ENCODE peak calls at places on chromosomes 11 and 22, in five cellular contexts. X is prostate gland, R is gastrocnemius medialis, O is IMR-90, P is endothelial cell of umbilical vein. L is an unnamed sample.

GRCh38 chr22:48577014-48577690 is 1250.5 kb downstream of the BRD1 start:
- DNase-seq in X (no peak), P (no peak), R (no peak), O (no peak), L (no peak)

GRCh38 chr11:100821198-100821597 is 134.1 kb downstream of the ARHGAP42 start:
- DNase-seq in P (no peak), R (no peak), O (no peak), X (no peak), L (no peak)

GRCh38 chr22:49705216-49705600 is 122.5 kb downstream of the BRD1 start:
- DNase-seq in P (no peak), X (no peak), R (no peak), O (no peak), L (no peak)

GRCh38 chr11:115760921-115761320 is 256.7 kb upstream of the CADM1 start:
- DNase-seq in X (no peak), P (no peak), O (no peak), R (no peak), L (no peak)

GRCh38 chr22:36549033-36549432 is 20.1 kb upstream of the EIF3D start:
- DNase-seq in O (no peak), X (no peak), R (no peak), P (no peak), L (no peak)

GRCh38 chr11:14420223-14420622 is 61.2 kb upstream of the RRAS2 start:
- DNase-seq in O (no peak), P (no peak), X (no peak), R (no peak), L (no peak)

GRCh38 chr22:47472636-47473035 is 710.2 kb downstream of the TBC1D22A start:
- DNase-seq in O (no peak), P (no peak), X (no peak), R (no peak), L (no peak)

GRCh38 chr11:119892311-119892808 is 163.4 kb upstream of the NECTIN1 start:
- DNase-seq in P (no peak), O (no peak), R (no peak), X (no peak), L (no peak)

GRCh38 chr11:69636512-69636866 is 4.5 kb upstream of the CCND1 start:
- DNase-seq in O (peak), X (no peak), R (no peak), P (peak), L (no peak)

GRCh38 chr11:85896871-85897270 is 41.7 kb downstream of the CCDC83 start:
- DNase-seq in X (no peak), P (no peak), R (no peak), O (no peak), L (no peak)

DNA sequence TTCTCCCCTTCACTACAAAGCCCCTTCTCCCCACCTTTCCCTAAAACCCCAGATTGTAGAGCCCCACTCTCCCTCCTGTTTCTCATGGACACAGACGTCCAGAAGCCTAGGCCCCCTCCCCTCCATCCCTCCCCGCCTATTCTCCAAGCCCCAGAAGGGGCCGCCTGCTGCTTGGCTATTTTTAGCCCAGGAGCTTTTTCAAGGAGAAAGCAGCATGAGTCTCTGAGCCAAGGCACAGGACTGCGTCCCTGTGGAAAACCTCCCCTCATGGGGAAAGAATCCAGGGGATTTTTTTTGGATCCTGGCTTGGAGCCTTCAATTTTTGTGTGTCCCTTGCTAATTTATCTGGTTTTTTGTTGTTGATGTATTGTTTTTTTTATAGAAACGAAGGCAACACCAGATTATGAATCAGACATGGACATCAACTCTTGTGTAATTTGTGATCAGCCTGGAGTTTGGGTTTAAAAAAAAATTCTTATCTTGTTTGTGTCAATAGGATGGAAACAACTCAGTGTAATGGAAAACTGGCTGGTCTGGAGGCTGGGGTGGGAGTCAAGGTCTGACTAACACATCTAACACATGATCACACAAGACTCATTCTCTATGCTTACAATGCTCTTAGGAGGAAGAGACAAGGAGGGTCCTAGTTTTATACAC is 17.4 kb upstream of the ACCSL start:
- DNase-seq in P (no peak), O (peak), X (no peak), R (no peak), L (no peak)
- TF ChIP-seq POLR2A in P (no peak), O (no peak), X (no peak), R (no peak), L (no peak)

GRCh38 chr22:45314789-45315188 is 5.1 kb downstream of the FAM118A start:
- DNase-seq in O (no peak), X (no peak), P (no peak), R (no peak), L (no peak)
- TF ChIP-seq CTCF in O (no peak), X (no peak), P (no peak), R (no peak), L (no peak)

DNA sequence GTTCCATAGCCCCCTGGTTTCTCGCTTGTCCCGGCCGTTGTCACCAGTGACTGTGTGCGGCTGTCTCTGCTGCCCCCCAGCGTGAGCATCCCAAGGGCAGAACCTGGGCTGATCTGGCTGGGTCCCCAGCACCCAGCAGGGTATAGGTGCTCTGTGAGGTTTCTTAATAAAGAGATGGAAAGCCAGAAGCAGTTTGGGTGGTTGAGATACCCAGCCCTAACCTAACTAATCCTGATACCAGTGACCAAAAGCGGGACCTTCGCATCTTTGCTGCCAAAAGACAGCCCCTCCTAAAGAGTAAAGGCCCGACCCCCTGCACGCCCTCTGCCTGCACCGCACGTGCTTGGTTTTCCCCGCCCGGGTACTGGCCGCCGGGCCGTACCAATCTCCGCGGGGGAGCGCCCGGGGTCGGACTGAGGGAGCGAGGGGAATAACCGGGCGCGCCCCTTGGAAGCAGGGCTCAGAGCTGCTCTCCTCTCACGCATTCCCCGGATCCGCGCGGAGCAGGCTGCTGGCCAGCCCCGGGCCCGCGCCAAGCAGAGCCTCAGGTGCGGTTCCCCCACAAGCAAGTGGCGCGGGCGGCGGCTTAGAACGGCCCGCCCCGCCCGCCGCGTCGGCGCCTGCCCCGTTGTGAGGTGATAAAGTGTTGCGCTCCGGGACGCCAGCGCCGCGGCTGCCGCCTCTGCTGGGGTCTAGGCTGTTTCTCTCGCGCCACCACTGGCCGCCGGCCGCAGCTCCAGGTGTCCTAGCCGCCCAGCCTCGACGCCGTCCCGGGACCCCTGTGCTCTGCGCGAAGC is at the start of gene DGAT2:
- DNase-seq in O (peak), X (peak), P (peak), R (peak), L (peak)
- TF ChIP-seq POLR2A in O (no peak), X (peak), P (no peak), R (no peak), L (no peak)

GRCh38 chr11:8785998-8786397 is 103.4 kb downstream of the RPL27A start:
- DNase-seq in X (no peak), O (no peak), R (no peak), P (no peak), L (no peak)

GRCh38 chr11:8788616-8789015 is 106.0 kb downstream of the RPL27A start:
- DNase-seq in O (no peak), X (no peak), R (no peak), P (no peak), L (no peak)

GRCh38 chr11:8785457-8785856 is 102.9 kb downstream of the RPL27A start:
- DNase-seq in X (no peak), O (no peak), R (no peak), P (no peak), L (no peak)

GRCh38 chr11:8787372-8787771 is 104.8 kb downstream of the RPL27A start:
- DNase-seq in P (no peak), X (no peak), R (no peak), O (peak), L (no peak)

DNA sequence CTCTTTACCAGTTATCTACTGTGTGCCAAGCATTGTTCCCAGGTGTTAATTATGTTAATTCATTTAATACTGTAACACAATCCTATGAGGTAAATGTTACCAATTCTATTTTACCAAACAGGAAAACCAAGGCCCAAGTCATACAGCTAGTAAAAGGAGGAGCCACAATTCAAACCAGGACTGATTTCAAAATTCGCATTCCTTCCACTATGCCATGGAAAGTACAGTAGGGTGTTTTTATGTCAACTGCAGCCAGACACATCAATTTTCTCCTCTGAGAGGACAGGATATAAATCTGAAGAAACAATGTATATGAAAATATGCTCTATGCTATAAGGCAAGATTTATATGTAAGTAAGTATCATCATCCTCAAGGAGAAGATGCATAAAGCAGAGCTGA is 104.3 kb downstream of the RPL27A start:
- DNase-seq in R (no peak), X (no peak), P (no peak), O (no peak), L (no peak)
- TF ChIP-seq CTCF in R (no peak), X (no peak), P (no peak), O (peak), L (no peak)

DNA sequence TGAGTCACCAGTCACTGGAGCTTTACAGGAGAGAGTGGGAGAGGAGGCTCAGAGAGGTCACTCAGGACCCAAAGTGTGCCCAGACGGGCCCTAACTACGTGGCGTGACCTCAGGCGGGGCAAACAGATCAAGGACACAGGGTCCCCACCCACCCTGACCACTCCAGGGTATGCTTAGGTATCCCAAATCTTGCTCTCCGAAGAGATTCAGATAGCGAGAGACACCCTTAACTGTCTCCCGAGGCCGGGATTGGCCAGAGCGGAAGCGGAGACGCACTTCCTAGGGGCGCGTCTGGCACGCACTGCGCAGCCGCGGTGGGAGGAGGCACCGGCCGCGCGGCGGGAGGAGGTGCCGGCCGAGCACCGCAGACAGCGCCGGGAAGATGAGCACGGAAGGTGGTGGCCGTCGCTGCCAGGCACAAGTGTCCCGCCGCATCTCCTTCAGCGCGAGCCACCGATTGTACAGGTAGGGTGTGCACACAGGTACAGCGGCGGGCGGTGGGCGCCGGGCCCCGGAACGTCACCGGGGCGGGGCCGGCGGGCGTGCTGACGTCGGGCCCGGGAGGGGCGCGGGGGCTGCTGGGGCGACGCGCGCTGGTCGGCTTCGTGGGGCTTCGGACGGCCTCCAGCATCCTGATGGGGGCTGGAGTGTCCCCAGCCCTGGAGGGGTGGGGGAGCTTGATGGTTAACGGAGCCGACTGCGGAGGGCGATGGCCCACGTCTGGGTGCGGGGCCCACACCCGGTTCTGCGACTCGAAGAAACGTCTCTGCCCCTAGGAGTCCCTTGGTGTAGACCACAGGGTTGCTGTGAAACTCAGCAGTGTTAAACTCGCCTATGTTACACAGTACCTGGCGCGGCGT is at the start of gene PTS:
- DNase-seq in P (peak), R (peak), X (peak), O (peak), L (peak)
- TF ChIP-seq POLR2A in P (peak), R (peak), X (peak), O (peak), L (peak)

DNA sequence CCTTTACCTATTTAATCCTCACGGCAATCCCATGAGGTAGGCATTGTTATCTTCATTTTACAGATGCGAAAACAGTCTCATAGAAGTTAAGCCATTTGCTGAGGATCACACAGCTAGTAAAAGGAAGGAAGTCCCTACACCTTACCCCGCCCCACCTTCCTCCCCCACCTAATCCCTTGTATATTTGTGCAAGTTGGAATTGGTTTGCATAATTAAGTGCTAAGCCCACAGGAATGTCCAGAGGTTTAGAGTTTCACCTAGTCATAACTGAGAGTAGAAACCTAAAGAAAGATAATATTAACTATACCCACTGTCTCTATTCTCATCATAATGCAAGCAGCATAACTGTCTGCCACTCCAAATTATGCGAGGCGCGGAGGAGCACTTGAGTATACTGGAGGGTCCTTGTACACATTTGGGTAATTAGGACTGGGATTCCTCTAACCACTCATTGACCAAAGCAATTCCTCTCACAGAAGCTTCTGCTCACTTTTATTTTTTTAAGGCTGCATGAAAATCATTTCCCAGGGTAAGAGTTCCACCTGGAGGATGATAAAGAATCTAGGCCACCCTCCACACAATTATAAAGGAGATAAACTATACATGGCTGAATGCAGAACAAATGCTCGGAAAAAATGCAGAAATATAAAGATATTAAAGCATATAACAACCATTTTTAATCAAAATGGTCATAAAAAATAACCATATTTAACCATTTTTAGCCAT is 199.9 kb downstream of the FAM181B start:
- DNase-seq in P (no peak), O (no peak), R (no peak), X (no peak), L (no peak)
- TF ChIP-seq CTCF in P (no peak), O (no peak), R (no peak), X (no peak), L (no peak)